ENCODE peak calls at places on chromosomes 6 and 20, in seven cellular contexts. One of them, this sample, is unnamed.
A peak's percentile ranks its signal among the peaks of the same experiment; 100 is the strongest.

GRCh38 chr20:62029296-62029695 is 36.4 kb downstream of the TAF4 start:
- DNase-seq in GM23338: no peak
- DNase-seq in psoas muscle: no peak
- DNase-seq in glutamatergic neuron: no peak
- DNase-seq in Panc1: no peak
- DNase-seq in OCI-LY7: no peak
- DNase-seq in GM12864: no peak
- DNase-seq in this sample: no peak

GRCh38 chr6:95109212-95109611 is 468.1 kb upstream of the MANEA start:
- DNase-seq in OCI-LY7: no peak
- DNase-seq in psoas muscle: no peak
- DNase-seq in GM12864: no peak
- DNase-seq in GM23338: no peak
- DNase-seq in Panc1: no peak
- DNase-seq in glutamatergic neuron: no peak
- DNase-seq in this sample: no peak

GRCh38 chr20:7926767-7927166 is 13.5 kb downstream of the HAO1 start:
- DNase-seq in GM23338: peak; percentile 36
- DNase-seq in OCI-LY7: peak; percentile 42
- DNase-seq in Panc1: no peak
- DNase-seq in psoas muscle: no peak
- DNase-seq in glutamatergic neuron: no peak
- DNase-seq in GM12864: no peak
- DNase-seq in this sample: no peak

GRCh38 chr20:34983089-34983820 is 27.6 kb downstream of the MYH7B start:
- DNase-seq in Panc1: no peak
- DNase-seq in OCI-LY7: no peak
- DNase-seq in GM23338: no peak
- DNase-seq in psoas muscle: no peak
- DNase-seq in GM12864: no peak
- DNase-seq in glutamatergic neuron: no peak
- DNase-seq in this sample: no peak

GRCh38 chr6:157912326-157912725 is 69.3 kb upstream of the SYNJ2 start:
- DNase-seq in GM23338: peak; percentile 29
- DNase-seq in GM12864: no peak
- DNase-seq in Panc1: no peak
- DNase-seq in OCI-LY7: no peak
- DNase-seq in psoas muscle: no peak
- DNase-seq in glutamatergic neuron: no peak
- DNase-seq in this sample: no peak

GRCh38 chr20:58988565-58988882 is 7.5 kb downstream of the NELFCD start:
- DNase-seq in GM12864: no peak
- DNase-seq in psoas muscle: no peak
- DNase-seq in OCI-LY7: no peak
- DNase-seq in Panc1: no peak
- DNase-seq in glutamatergic neuron: no peak
- DNase-seq in GM23338: no peak
- DNase-seq in this sample: no peak

GRCh38 chr20:48471734-48472408 is 355.9 kb downstream of the PREX1 start:
- DNase-seq in OCI-LY7: no peak
- DNase-seq in GM23338: no peak
- DNase-seq in Panc1: no peak
- DNase-seq in GM12864: no peak
- DNase-seq in glutamatergic neuron: no peak
- DNase-seq in psoas muscle: no peak
- DNase-seq in this sample: no peak

GRCh38 chr6:45504947-45505346 is 127.2 kb upstream of the SUPT3H start:
- DNase-seq in OCI-LY7: no peak
- DNase-seq in GM12864: no peak
- DNase-seq in glutamatergic neuron: peak; percentile 24
- DNase-seq in psoas muscle: no peak
- DNase-seq in Panc1: no peak
- DNase-seq in GM23338: peak; percentile 83
- DNase-seq in this sample: no peak

GRCh38 chr20:10511166-10511506 is 76.0 kb downstream of the SLX4IP start:
- DNase-seq in Panc1: no peak
- DNase-seq in psoas muscle: no peak
- DNase-seq in GM12864: no peak
- DNase-seq in OCI-LY7: no peak
- DNase-seq in GM23338: no peak
- DNase-seq in glutamatergic neuron: no peak
- DNase-seq in this sample: no peak

GRCh38 chr6:23454090-23454998 is 671.7 kb upstream of the NRSN1 start:
- DNase-seq in OCI-LY7: no peak
- DNase-seq in GM23338: no peak
- DNase-seq in Panc1: peak; percentile 4
- DNase-seq in glutamatergic neuron: no peak
- DNase-seq in GM12864: no peak
- DNase-seq in psoas muscle: no peak
- DNase-seq in this sample: no peak

GRCh38 chr20:46546293-46546692 is 4.2 kb downstream of the OCSTAMP start:
- DNase-seq in OCI-LY7: no peak
- DNase-seq in GM12864: no peak
- DNase-seq in psoas muscle: no peak
- DNase-seq in GM23338: no peak
- DNase-seq in Panc1: no peak
- DNase-seq in glutamatergic neuron: no peak
- DNase-seq in this sample: no peak

GRCh38 chr20:14865169-14865568 is 527.8 kb upstream of the FLRT3 start:
- DNase-seq in psoas muscle: no peak
- DNase-seq in GM23338: no peak
- DNase-seq in Panc1: no peak
- DNase-seq in GM12864: no peak
- DNase-seq in glutamatergic neuron: no peak
- DNase-seq in OCI-LY7: no peak
- DNase-seq in this sample: no peak

GRCh38 chr6:79302341-79302740 is 67.9 kb upstream of the HMGN3 start:
- DNase-seq in glutamatergic neuron: no peak
- DNase-seq in GM12864: no peak
- DNase-seq in GM23338: no peak
- DNase-seq in Panc1: no peak
- DNase-seq in OCI-LY7: no peak
- DNase-seq in psoas muscle: no peak
- DNase-seq in this sample: no peak

GRCh38 chr20:39364320-39364719 is 402.2 kb downstream of the DHX35 start:
- DNase-seq in GM12864: no peak
- DNase-seq in Panc1: no peak
- DNase-seq in GM23338: no peak
- DNase-seq in glutamatergic neuron: no peak
- DNase-seq in OCI-LY7: no peak
- DNase-seq in psoas muscle: no peak
- DNase-seq in this sample: no peak

GRCh38 chr6:39706819-39707218 is 18.4 kb downstream of the KIF6 start:
- DNase-seq in GM12864: no peak
- DNase-seq in GM23338: no peak
- DNase-seq in OCI-LY7: no peak
- DNase-seq in Panc1: no peak
- DNase-seq in psoas muscle: no peak
- DNase-seq in glutamatergic neuron: no peak
- DNase-seq in this sample: no peak

GRCh38 chr20:25009218-25010145 is 16.9 kb upstream of the APMAP start:
- DNase-seq in psoas muscle: no peak
- DNase-seq in OCI-LY7: no peak
- DNase-seq in GM12864: no peak
- DNase-seq in glutamatergic neuron: no peak
- DNase-seq in GM23338: no peak
- DNase-seq in Panc1: no peak
- DNase-seq in this sample: no peak

GRCh38 chr6:27132532-27133280 is 114.8 kb upstream of the PRSS16 start:
- DNase-seq in GM23338: peak; percentile 97
- DNase-seq in GM12864: peak; percentile 100
- DNase-seq in glutamatergic neuron: peak; percentile 72
- DNase-seq in OCI-LY7: peak; percentile 98
- DNase-seq in Panc1: peak; percentile 100
- DNase-seq in psoas muscle: peak; percentile 81
- DNase-seq in this sample: peak; percentile 93

GRCh38 chr6:167652042-167652700 is 174.5 kb upstream of the AFDN start:
- DNase-seq in OCI-LY7: no peak
- DNase-seq in glutamatergic neuron: no peak
- DNase-seq in GM23338: no peak
- DNase-seq in GM12864: no peak
- DNase-seq in Panc1: no peak
- DNase-seq in psoas muscle: no peak
- DNase-seq in this sample: no peak

GRCh38 chr20:33026779-33027759 is 4.4 kb upstream of the BPIFB6 start:
- DNase-seq in GM12864: no peak
- DNase-seq in OCI-LY7: no peak
- DNase-seq in glutamatergic neuron: no peak
- DNase-seq in psoas muscle: no peak
- DNase-seq in GM23338: no peak
- DNase-seq in Panc1: no peak
- DNase-seq in this sample: no peak

GRCh38 chr20:19847383-19847782 is 89.3 kb downstream of the RIN2 start:
- DNase-seq in glutamatergic neuron: no peak
- DNase-seq in GM23338: no peak
- DNase-seq in Panc1: no peak
- DNase-seq in GM12864: no peak
- DNase-seq in psoas muscle: no peak
- DNase-seq in OCI-LY7: no peak
- DNase-seq in this sample: no peak

GRCh38 chr6:122069933-122070332 is 329.5 kb upstream of the HSF2 start:
- DNase-seq in psoas muscle: no peak
- DNase-seq in GM23338: no peak
- DNase-seq in glutamatergic neuron: no peak
- DNase-seq in GM12864: no peak
- DNase-seq in Panc1: no peak
- DNase-seq in OCI-LY7: no peak
- DNase-seq in this sample: no peak

DNA sequence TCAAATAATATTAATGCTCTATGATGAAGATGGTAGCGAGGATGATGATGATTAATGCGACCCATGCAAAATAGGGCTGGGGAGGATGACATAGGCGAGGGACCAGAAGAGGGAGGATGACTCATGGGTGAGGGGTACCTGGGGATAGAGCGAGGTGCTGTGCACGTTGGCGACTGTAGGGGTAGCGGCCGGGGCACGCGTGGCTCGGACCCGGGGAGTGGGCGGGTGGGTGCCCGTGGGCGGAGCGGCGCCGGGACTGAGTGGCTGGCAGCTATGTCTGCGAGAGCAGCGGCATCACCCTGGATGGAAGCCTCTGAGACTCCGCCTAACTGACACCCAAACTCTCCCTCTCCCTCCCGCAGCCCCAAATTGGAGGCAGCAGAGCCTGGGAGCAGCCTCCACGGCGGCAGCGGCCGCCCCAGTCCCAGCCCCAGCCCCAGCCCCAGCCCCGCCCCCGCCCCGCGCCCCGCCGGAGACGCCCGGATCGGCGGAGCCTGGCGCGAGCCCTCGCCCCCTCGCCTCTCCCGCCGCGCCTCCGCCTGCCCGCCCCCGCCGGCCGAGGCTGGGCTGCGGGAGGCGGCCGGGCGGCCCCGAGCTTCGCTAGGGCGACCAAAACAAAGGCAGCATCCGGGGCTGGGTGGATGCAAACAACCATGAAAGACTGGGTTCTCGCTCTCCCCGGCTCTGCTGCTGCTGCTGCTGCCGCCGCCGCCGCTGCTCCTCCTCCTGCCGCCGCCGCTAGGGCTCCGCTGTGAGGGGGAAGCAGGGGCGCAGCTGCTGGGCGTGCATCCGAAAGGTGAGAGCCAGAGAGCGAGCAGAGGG is at the start of gene RIMS1:
- DNase-seq in psoas muscle: peak; percentile 19
- DNase-seq in Panc1: no peak
- DNase-seq in glutamatergic neuron: peak; percentile 87
- DNase-seq in OCI-LY7: no peak
- DNase-seq in GM12864: no peak
- DNase-seq in GM23338: peak; percentile 82
- DNase-seq in this sample: peak; percentile 69
- TF ChIP-seq CTCF in psoas muscle: no peak
- TF ChIP-seq CTCF in Panc1: no peak
- TF ChIP-seq CTCF in glutamatergic neuron: peak; percentile 14
- TF ChIP-seq CTCF in OCI-LY7: no peak
- TF ChIP-seq CTCF in GM12864: peak; percentile 35
- TF ChIP-seq CTCF in GM23338: peak; percentile 31
- TF ChIP-seq CTCF in this sample: peak; percentile 30

GRCh38 chr6:20404641-20405032 is 3.0 kb downstream of the E2F3 start:
- DNase-seq in psoas muscle: no peak
- DNase-seq in GM12864: peak; percentile 66
- DNase-seq in Panc1: peak; percentile 55
- DNase-seq in glutamatergic neuron: peak; percentile 71
- DNase-seq in OCI-LY7: peak; percentile 86
- DNase-seq in GM23338: peak; percentile 88
- DNase-seq in this sample: peak; percentile 66
- TF ChIP-seq CTCF in psoas muscle: peak; percentile 38
- TF ChIP-seq CTCF in GM12864: peak; percentile 74
- TF ChIP-seq CTCF in Panc1: peak; percentile 67
- TF ChIP-seq CTCF in glutamatergic neuron: peak; percentile 72
- TF ChIP-seq CTCF in OCI-LY7: peak; percentile 80
- TF ChIP-seq CTCF in GM23338: peak; percentile 56
- TF ChIP-seq CTCF in this sample: peak; percentile 64

DNA sequence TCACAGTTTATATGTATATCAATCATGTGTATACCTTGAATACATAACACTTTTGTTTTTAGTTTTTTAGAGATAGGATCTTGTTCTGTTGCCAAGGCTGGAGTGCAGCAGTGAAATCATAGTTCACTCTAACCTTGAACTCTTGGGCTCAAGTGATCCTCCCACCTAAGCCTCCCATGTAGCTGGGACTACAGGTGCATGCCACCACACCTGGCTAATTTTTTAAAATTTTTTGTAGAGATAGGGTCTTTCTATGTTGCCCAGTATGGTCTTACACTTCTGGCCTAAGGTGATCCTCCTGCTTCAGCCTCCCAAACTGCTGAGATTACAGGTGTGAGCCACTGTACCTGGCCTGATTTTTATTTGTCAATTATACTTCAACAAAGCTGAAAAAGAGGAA is 69.9 kb downstream of the SYCP2L start:
- DNase-seq in Panc1: no peak
- DNase-seq in glutamatergic neuron: no peak
- DNase-seq in GM12864: no peak
- DNase-seq in GM23338: no peak
- DNase-seq in psoas muscle: no peak
- DNase-seq in OCI-LY7: no peak
- DNase-seq in this sample: no peak
- TF ChIP-seq CTCF in Panc1: no peak
- TF ChIP-seq CTCF in glutamatergic neuron: no peak
- TF ChIP-seq CTCF in GM12864: no peak
- TF ChIP-seq CTCF in GM23338: no peak
- TF ChIP-seq CTCF in psoas muscle: no peak
- TF ChIP-seq CTCF in OCI-LY7: no peak
- TF ChIP-seq CTCF in this sample: no peak

DNA sequence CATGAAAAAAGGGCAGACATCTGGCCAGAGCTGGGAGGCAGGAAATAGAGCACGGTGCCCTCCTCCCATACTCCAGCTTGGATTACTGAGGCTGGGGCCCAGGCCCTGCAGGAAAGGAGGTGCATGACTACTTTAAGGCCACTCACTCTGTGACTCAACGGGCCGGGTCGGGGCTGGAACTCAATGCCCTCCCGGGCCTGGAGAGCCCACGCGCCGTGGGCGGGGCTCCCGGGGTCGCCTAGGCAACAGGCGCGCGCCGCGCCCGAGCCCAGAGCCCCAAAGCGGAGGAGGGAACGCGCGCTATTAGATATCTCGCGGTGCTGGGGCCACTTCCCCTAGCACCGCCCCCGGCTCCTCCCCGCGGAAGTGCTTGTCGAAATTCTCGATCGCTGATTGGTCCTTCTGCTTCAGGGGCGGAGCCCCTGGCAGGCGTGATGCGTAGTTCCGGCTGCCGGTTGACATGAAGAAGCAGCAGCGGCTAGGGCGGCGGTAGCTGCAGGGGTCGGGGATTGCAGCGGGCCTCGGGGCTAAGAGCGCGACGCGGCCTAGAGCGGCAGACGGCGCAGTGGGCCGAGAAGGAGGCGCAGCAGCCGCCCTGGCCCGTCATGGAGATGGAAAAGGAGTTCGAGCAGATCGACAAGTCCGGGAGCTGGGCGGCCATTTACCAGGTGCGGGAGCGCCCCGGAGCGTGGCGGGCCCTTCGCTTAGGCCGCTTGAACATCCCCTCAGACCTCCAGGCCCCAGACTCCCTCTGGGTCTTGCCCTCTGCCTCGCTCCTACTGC is at the start of gene PTPN1:
- DNase-seq in GM23338: peak; percentile 99
- DNase-seq in glutamatergic neuron: peak; percentile 98
- DNase-seq in Panc1: peak; percentile 97
- DNase-seq in psoas muscle: peak; percentile 99
- DNase-seq in OCI-LY7: peak; percentile 99
- DNase-seq in GM12864: peak; percentile 95
- DNase-seq in this sample: peak; percentile 96
- TF ChIP-seq CTCF in GM23338: no peak
- TF ChIP-seq CTCF in glutamatergic neuron: no peak
- TF ChIP-seq CTCF in Panc1: no peak
- TF ChIP-seq CTCF in psoas muscle: no peak
- TF ChIP-seq CTCF in OCI-LY7: no peak
- TF ChIP-seq CTCF in GM12864: no peak
- TF ChIP-seq CTCF in this sample: no peak

This sample was measured in GM13977.